ENCODE peak calls at places on chromosomes 16 and 17, in eight cellular contexts. D, E, Y, M, X, Q, S and J are unnamed samples.

GRCh38 chr17:19306160-19307111 is 56.1 kb downstream of the B9D1 start:
- DNase-seq in D (peak; percentile 16), E (no peak), Y (no peak), M (no peak), X (no peak), Q (no peak), S (no peak), J (no peak)

GRCh38 chr17:13575466-13575865 is 26.3 kb downstream of the HS3ST3A1 start:
- DNase-seq in D (no peak), E (no peak), Y (no peak), M (no peak), X (no peak), Q (no peak), S (no peak), J (no peak)

GRCh38 chr16:65889533-65889966 is 476.9 kb upstream of the CDH5 start:
- DNase-seq in D (no peak), E (no peak), Y (no peak), M (no peak), X (no peak), Q (no peak), S (no peak), J (no peak)

GRCh38 chr16:23506606-23506994 is 3.7 kb downstream of the GGA2 start:
- DNase-seq in D (no peak), E (no peak), Y (no peak), M (no peak), X (no peak), Q (no peak), S (no peak), J (no peak)

GRCh38 chr16:88665570-88665969 is 2.7 kb upstream of the MVD start:
- DNase-seq in D (no peak), E (no peak), Y (no peak), M (no peak), X (no peak), Q (no peak), S (no peak), J (no peak)

GRCh38 chr17:1498869-1499268 is 6.4 kb upstream of the MYO1C start:
- DNase-seq in D (no peak), E (no peak), Y (no peak), M (peak; percentile 50), X (peak; percentile 56), Q (no peak), S (no peak), J (no peak)

GRCh38 chr16:57538235-57538711 is 1.9 kb upstream of the CCDC102A start:
- DNase-seq in D (no peak), E (no peak), Y (no peak), M (no peak), X (no peak), Q (peak; percentile 46), S (peak; percentile 1), J (peak; percentile 14)

GRCh38 chr16:56999409-57000270 is 10.3 kb downstream of the NLRC5 start:
- DNase-seq in D (no peak), E (no peak), Y (no peak), M (no peak), X (no peak), Q (no peak), S (no peak), J (peak; percentile 34)

GRCh38 chr17:50056961-50057330 is 1.0 kb downstream of the ITGA3 start:
- DNase-seq in D (no peak), E (peak; percentile 73), Y (peak; percentile 55), M (peak; percentile 63), X (peak; percentile 47), Q (peak; percentile 74), S (no peak), J (peak; percentile 53)

GRCh38 chr16:30032083-30032819 is 1.2 kb upstream of the TLCD3B start:
- DNase-seq in D (peak; percentile 61), E (no peak), Y (peak; percentile 79), M (peak; percentile 70), X (peak; percentile 80), Q (no peak), S (no peak), J (no peak)

GRCh38 chr17:82745524-82745923 is 6.3 kb upstream of the TBCD start:
- DNase-seq in D (no peak), E (no peak), Y (no peak), M (no peak), X (no peak), Q (no peak), S (no peak), J (no peak)

GRCh38 chr17:51355314-51356083 is 95.2 kb downstream of the UTP18 start:
- DNase-seq in D (no peak), E (no peak), Y (no peak), M (no peak), X (no peak), Q (no peak), S (no peak), J (no peak)

GRCh38 chr16:2500937-2501750 is 12.6 kb upstream of the ATP6V0C start:
- DNase-seq in D (peak; percentile 80), E (peak; percentile 89), Y (peak; percentile 83), M (peak; percentile 83), X (peak; percentile 86), Q (peak; percentile 94), S (peak; percentile 85), J (peak; percentile 87)

DNA sequence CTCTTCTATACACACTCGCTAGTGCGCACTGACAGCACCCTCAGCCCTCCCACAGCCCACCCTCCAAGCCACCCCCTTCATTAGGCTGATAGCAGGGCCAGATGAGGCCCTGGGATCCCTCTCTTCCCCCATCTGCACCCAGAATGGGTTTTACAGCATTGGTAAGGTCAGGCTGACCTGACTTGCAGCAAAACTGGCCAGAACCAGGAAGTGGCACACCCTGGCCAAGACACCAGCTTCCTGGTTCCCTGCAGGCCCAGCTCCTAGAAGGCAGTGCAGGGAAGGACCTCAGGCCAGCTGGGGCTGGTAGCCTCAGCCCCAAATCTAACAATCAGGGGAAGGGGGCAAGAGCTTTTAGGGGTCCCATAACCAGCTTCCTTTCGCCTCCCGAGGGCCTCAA is 50.0 kb upstream of the MRPS23 start:
- DNase-seq in D (no peak), E (peak; percentile 76), Y (peak; percentile 68), M (no peak), X (no peak), Q (no peak), S (no peak), J (no peak)
- TF ChIP-seq CTCF in D (no peak), E (no peak), Y (no peak), M (no peak), X (no peak), Q (no peak), S (no peak), J (no peak)

GRCh38 chr17:48951572-48951971 is 6.9 kb upstream of the SNF8 start:
- DNase-seq in D (no peak), E (no peak), Y (no peak), M (no peak), X (no peak), Q (no peak), S (no peak), J (no peak)

GRCh38 chr17:48952904-48953303 is 8.3 kb upstream of the SNF8 start:
- DNase-seq in D (no peak), E (no peak), Y (no peak), M (no peak), X (no peak), Q (no peak), S (no peak), J (no peak)

GRCh38 chr17:48954300-48954755 is 9.7 kb upstream of the SNF8 start:
- DNase-seq in D (no peak), E (no peak), Y (peak; percentile 91), M (peak; percentile 76), X (peak; percentile 77), Q (no peak), S (no peak), J (no peak)
- TF ChIP-seq CTCF in D (no peak), E (no peak), Y (peak; percentile 98), M (peak; percentile 73), X (peak; percentile 84), Q (peak; percentile 12), S (no peak), J (no peak)

GRCh38 chr17:81165246-81166032 is at the start of gene PVALEF:
- DNase-seq in D (no peak), E (no peak), Y (peak; percentile 31), M (no peak), X (no peak), Q (peak; percentile 76), S (no peak), J (peak; percentile 86)
- TF ChIP-seq CTCF in D (no peak), E (no peak), Y (no peak), M (no peak), X (no peak), Q (no peak), S (no peak), J (no peak)

DNA sequence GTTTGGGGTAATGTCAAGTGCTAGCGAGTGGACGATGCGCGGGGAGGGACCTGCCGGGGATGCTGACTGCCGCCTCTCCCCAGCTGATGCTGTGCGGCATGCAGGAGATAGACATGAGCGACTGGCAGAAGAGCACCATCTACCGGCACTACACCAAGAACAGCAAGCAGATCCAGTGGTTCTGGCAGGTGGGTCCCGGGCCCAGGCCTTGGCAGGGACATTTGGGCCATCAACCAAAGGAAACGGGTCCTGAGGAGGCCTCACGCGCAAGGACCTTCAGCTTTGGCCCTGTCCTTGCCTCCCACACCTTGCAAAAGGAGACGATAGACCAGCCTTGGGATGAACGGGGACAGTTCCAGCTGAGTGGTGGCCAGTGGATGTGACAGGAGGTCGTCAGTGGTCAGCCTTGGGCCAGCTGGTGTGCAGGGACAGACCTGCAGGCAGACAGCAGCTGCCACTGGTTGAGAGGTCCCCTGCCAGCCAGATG is 13.6 kb upstream of the CLEC18A start:
- DNase-seq in D (no peak), E (peak; percentile 45), Y (peak; percentile 72), M (peak; percentile 20), X (peak; percentile 25), Q (peak; percentile 41), S (no peak), J (peak; percentile 51)
- TF ChIP-seq CTCF in D (no peak), E (no peak), Y (peak; percentile 60), M (no peak), X (peak; percentile 27), Q (no peak), S (no peak), J (no peak)

DNA sequence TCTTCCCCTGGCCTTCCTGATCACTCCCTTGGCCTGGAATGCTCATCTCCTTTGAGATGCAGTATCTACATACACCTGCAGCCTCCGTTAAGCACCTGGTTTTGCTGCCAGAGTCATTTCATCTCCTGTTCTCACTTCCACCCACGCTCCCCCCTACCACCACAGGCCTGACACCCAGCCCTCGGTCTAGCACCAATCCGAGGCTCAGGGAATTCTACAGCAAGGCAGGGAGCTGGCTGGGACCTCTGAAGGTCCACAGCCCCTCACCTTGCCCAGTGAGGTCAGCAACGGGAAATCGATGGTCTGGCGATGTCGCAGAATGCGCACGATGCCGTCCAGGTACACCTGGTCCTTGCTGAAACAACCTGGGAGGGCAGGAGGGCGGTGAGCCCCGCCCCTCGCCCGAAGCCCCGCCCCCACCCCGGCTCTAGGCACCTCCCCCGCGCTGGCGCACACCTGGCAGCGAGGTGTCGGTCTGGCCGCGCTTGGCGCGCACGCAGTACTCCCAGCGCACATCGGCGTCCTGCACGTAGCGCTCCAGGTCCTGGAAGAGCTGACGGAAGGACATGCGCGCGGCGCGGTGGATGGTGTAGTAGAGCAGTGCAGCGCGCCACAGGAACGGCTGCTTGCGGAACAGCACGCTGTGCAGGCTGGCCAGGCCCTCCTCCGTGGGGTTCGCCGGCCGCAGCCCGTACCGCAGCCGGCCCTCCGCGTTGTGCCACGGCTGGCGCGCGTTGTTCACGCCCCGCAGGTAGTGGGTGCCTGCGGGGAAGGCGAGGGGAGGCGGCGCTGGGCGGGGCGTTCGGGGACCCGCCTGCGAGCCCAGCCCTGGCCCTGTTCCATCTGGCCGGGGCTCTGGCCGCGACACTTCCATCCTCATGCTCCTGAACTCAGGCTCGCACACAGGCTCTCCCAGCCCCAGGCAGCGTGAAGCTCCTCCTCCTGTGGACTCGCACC is 5.7 kb downstream of the MATCAP1 start:
- DNase-seq in D (no peak), E (peak; percentile 92), Y (peak; percentile 76), M (peak; percentile 53), X (peak; percentile 59), Q (peak; percentile 94), S (no peak), J (peak; percentile 88)
- TF ChIP-seq CTCF in D (no peak), E (no peak), Y (no peak), M (no peak), X (no peak), Q (peak; percentile 3), S (no peak), J (peak; percentile 67)